ENCODE peak calls at places on chromosomes 7 and 10, in four cellular contexts. G is heart left ventricle, N is tibial artery, Z is mucosa of descending colon. X is an unnamed sample.

GRCh38 chr7:149005427-149006344 is 22.6 kb downstream of the PDIA4 start:
- DNase-seq in G (peak), N (peak), Z (peak), X (peak)

GRCh38 chr7:129561677-129562424 is 49.7 kb upstream of the NRF1 start:
- DNase-seq in G (no peak), N (no peak), Z (no peak), X (no peak)

GRCh38 chr10:12382956-12383531 is 33.7 kb downstream of the CAMK1D start:
- DNase-seq in G (no peak), N (no peak), Z (no peak), X (no peak)

GRCh38 chr7:95396136-95397032 is at the start of gene PON3:
- DNase-seq in G (peak), N (no peak), Z (peak), X (peak)

GRCh38 chr10:131755200-131755599 is 145.6 kb upstream of the PPP2R2D start:
- DNase-seq in G (no peak), N (no peak), Z (no peak), X (peak)

GRCh38 chr7:50119815-50120637 is 27.0 kb upstream of the ZPBP start:
- DNase-seq in G (no peak), N (no peak), Z (no peak), X (peak)

GRCh38 chr10:24694086-24694485 is 29.6 kb downstream of the ARHGAP21 start:
- DNase-seq in G (no peak), N (no peak), Z (no peak), X (no peak)

GRCh38 chr10:119415536-119416527 is 126.7 kb downstream of the RGS10 start:
- DNase-seq in G (no peak), N (no peak), Z (peak), X (no peak)

GRCh38 chr7:11625669-11626068 is 206.3 kb downstream of the THSD7A start:
- DNase-seq in G (peak), N (no peak), Z (no peak), X (peak)

GRCh38 chr10:5147255-5147980 is 37.5 kb downstream of the AKR1C8 start:
- DNase-seq in G (no peak), N (no peak), Z (no peak), X (peak)

GRCh38 chr10:24642921-24643678 is 80.6 kb downstream of the ARHGAP21 start:
- DNase-seq in G (no peak), N (no peak), Z (no peak), X (peak)

GRCh38 chr7:32871624-32872371 is 19.8 kb downstream of the KBTBD2 start:
- DNase-seq in G (no peak), N (no peak), Z (no peak), X (no peak)

GRCh38 chr10:25078659-25079429 is 62.4 kb downstream of the THNSL1 start:
- DNase-seq in G (no peak), N (no peak), Z (no peak), X (no peak)

GRCh38 chr7:2959343-2959680 is 84.4 kb downstream of the CARD11 start:
- DNase-seq in G (no peak), N (peak), Z (peak), X (no peak)

GRCh38 chr7:100119701-100120517 is 475 bp downstream of the CNPY4 start:
- DNase-seq in G (peak), N (peak), Z (peak), X (peak)

GRCh38 chr10:79196470-79197461 is 128.0 kb downstream of the ZMIZ1 start:
- DNase-seq in G (peak), N (peak), Z (peak), X (peak)

GRCh38 chr10:29650552-29650944 is 15.8 kb upstream of the SVIL start:
- DNase-seq in G (no peak), N (no peak), Z (no peak), X (no peak)

GRCh38 chr7:43761919-43762318 is 3.4 kb downstream of the BLVRA start:
- DNase-seq in G (no peak), N (no peak), Z (no peak), X (no peak)

GRCh38 chr10:123573236-123574147 is 92.7 kb upstream of the GPR26 start:
- DNase-seq in G (no peak), N (peak), Z (no peak), X (peak)
- TF ChIP-seq CTCF in G (peak), N (no peak), Z (peak), X (peak)

DNA sequence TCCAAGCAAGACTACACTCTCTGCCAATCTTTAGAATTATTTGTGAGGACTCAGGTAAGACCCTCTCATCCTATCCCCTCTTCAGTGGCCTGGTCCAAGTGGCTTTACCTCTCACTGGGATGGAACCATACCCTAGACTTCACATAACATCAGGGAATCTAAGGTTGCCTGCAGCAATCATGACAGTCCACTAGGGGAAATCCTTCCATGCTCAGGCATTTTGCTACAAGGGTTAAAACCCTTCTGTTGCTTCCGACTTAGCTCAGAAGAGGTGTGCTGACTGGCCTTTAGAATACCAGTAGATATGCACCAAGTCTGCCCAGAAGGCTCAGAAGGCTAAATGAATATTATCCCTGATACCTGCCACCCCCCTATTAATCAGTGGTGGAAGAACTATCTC is 24.9 kb upstream of the NPS start:
- DNase-seq in G (no peak), N (no peak), Z (no peak), X (no peak)
- TF ChIP-seq CTCF in G (no peak), N (no peak), Z (no peak), X (no peak)

GRCh38 chr10:100979821-100980272 is 7.5 kb downstream of the MRPL43 start:
- DNase-seq in G (no peak), N (peak), Z (no peak), X (no peak)

GRCh38 chr10:100980327-100981110 is 6.8 kb downstream of the MRPL43 start:
- DNase-seq in G (no peak), N (peak), Z (no peak), X (no peak)

GRCh38 chr10:100978896-100979185 is 8.5 kb downstream of the MRPL43 start:
- DNase-seq in G (no peak), N (no peak), Z (no peak), X (no peak)

GRCh38 chr10:100982916-100983830 is 4.1 kb downstream of the MRPL43 start:
- DNase-seq in G (no peak), N (peak), Z (no peak), X (no peak)

DNA sequence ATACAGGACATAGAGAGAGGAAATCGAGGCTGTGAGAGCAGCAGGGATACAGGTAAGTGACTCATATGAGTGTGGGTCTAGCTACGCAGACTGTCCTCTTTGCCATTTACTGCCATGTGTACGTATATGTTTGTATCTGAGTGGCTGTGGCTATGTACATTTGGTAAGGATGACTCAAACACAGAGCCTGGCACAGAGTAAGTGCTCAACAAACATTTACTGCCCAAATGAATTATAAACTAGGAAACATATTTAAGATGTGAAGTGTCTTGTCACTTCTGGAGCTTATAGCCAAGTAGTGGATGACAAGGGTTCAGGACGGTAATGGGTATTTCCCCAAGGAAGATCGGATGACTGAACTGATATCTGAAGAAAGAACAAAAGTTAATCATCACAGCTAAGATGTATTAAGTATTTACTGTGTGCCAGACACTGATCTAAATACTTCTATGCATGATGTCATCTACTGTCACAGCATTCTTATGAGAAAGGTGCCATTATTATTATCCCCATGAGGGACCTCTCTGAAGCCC is 6.1 kb downstream of the MRPL43 start:
- DNase-seq in G (no peak), N (no peak), Z (no peak), X (no peak)
- TF ChIP-seq CTCF in G (no peak), N (no peak), Z (no peak), X (no peak)

GRCh38 chr7:126804604-126805003 is 448.1 kb downstream of the GRM8 start:
- DNase-seq in G (no peak), N (no peak), Z (no peak), X (no peak)

GRCh38 chr7:126805351-126805750 is 447.4 kb downstream of the GRM8 start:
- DNase-seq in G (no peak), N (no peak), Z (no peak), X (no peak)

GRCh38 chr7:126803990-126804389 is 448.8 kb downstream of the GRM8 start:
- DNase-seq in G (no peak), N (no peak), Z (no peak), X (no peak)

GRCh38 chr7:126809188-126809587 is 443.6 kb downstream of the GRM8 start:
- DNase-seq in G (no peak), N (no peak), Z (no peak), X (no peak)

DNA sequence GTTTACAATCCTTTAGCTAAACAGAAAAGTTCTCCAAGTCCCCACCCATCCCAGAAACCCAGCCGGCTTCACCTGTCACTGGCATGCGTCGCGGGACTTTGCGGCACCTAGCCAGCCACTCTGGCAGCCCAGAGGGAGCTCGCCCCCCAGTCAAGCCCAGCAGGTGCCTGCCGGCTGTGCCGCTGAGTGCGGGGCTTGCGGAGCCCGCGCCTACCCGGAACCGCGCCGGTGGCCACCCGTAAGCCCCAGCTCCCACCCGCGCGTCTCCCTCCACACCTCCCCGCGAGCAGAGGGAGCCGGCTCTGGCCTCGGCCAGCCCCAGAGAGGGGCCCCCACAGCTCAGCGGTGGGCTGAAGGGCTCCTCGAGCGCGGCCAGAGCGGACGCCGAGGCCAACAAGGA is 446.1 kb downstream of the GRM8 start:
- DNase-seq in G (no peak), N (no peak), Z (peak), X (no peak)
- TF ChIP-seq CTCF in G (no peak), N (no peak), Z (no peak), X (no peak)

GRCh38 chr10:96222441-96222840 is 48.9 kb downstream of the BLNK start:
- DNase-seq in G (no peak), N (no peak), Z (no peak), X (no peak)
- TF ChIP-seq CTCF in G (no peak), N (no peak), Z (no peak), X (no peak)

DNA sequence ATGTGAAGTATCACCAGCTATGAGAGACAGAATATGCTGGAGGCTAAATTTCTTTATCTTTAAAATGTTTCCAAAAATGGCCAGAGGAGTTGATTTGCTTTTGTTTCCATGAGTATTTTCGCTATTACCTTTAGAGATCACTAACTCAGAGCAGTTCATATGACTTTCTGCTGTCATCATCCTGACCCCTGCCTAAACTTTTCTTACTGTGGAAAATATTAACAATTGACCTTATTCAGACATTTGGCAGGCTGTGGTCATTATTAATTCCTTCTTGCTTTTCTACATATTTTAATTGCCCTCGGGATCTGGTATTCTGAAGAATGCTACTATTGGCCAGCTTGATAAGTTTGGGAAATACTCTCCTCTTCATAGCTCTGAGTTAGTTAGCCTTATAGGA is 156.5 kb downstream of the EXOC4 start:
- DNase-seq in G (no peak), N (no peak), Z (no peak), X (no peak)
- TF ChIP-seq CTCF in G (no peak), N (no peak), Z (no peak), X (no peak)

DNA sequence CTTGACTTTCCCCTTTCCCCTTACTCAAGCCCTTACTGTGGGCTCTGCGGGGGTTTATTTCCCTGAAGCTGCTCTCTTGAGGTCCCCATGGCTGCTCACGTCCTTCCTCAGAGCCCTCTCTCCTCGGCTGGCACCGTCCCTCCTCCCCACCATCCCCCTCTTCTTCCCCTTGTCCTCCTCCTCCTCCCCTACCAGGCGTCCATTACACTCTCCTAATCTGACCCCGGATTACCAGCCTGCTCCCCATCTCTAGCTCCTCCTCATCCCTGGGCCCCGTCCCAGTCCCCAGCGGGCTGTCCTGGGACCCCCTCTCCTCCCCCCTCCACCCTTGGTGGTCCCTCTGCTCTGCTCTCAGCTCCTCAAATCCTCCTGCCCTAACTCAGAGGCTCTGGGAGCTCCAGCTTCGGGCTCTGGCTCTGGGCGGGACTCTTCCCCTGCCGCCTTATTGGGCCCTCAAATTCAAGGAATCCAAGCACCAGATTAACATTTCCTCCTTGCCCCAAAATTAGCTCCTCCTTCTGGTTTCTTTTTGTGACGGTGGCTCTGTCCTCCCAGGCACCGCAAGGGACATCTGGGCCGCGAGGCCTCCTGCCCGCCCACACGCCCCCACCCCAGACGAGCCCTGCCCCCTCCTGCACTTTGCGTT is 48.5 kb upstream of the LEP start:
- DNase-seq in G (no peak), N (no peak), Z (no peak), X (no peak)
- TF ChIP-seq CTCF in G (no peak), N (no peak), Z (no peak), X (no peak)

GRCh38 chr10:13706604-13707003 is 119.8 kb downstream of the PRPF18 start:
- DNase-seq in G (no peak), N (no peak), Z (no peak), X (no peak)
- TF ChIP-seq CTCF in G (no peak), N (no peak), Z (no peak), X (no peak)

DNA sequence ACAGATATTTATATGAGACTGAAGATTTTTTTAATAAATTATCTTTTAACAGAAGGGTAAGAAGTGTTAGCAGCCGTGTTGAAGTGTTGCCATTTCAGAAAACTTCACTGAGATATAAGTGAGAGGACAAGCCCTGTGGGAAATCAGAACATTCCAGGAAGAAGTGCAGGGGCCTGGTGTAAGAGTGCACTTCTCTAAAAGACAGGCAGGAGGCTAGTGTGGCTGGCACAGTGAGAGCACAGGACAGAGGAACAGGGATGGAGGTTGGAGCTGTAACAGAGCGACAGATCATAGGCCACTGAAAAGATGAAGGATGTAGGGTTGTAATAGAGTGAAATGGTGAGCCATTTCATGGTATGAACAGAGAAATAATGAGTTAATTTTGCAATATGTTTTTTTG is 608.9 kb downstream of the SORCS1 start:
- DNase-seq in G (no peak), N (no peak), Z (no peak), X (no peak)
- TF ChIP-seq CTCF in G (peak), N (no peak), Z (no peak), X (no peak)